ENCODE peak calls at places on chromosomes 2 and 18, in eight cellular contexts. One of them, this sample, is unnamed. For H3K36me3, the result is how much of the 10 kb centered on the place peaks cover.

GRCh38 chr2:202193881-202194353 is 44.5 kb downstream of the SUMO1 start:
- DNase-seq in heart right ventricle: no peak
- DNase-seq in prostate gland: no peak
- DNase-seq in adrenal gland: no peak
- DNase-seq in endothelial cell of umbilical vein: no peak
- DNase-seq in left lung: no peak
- DNase-seq in tibial nerve: no peak
- DNase-seq in cardiac muscle cell: peak
- DNase-seq in this sample: no peak

GRCh38 chr18:62869327-62869726 is 154.0 kb downstream of the PHLPP1 start:
- DNase-seq in heart right ventricle: no peak
- DNase-seq in prostate gland: no peak
- DNase-seq in adrenal gland: no peak
- DNase-seq in endothelial cell of umbilical vein: no peak
- DNase-seq in left lung: no peak
- DNase-seq in tibial nerve: no peak
- DNase-seq in cardiac muscle cell: no peak
- DNase-seq in this sample: no peak

GRCh38 chr2:69785358-69785757 is 43.4 kb downstream of the ANXA4 start:
- DNase-seq in heart right ventricle: no peak
- DNase-seq in prostate gland: no peak
- DNase-seq in adrenal gland: no peak
- DNase-seq in endothelial cell of umbilical vein: no peak
- DNase-seq in left lung: no peak
- DNase-seq in tibial nerve: no peak
- DNase-seq in cardiac muscle cell: no peak
- DNase-seq in this sample: no peak

GRCh38 chr18:76265375-76266225 is 229.4 kb downstream of the ZNF516 start:
- DNase-seq in heart right ventricle: no peak
- DNase-seq in prostate gland: peak
- DNase-seq in adrenal gland: peak
- DNase-seq in endothelial cell of umbilical vein: no peak
- DNase-seq in left lung: no peak
- DNase-seq in tibial nerve: no peak
- DNase-seq in cardiac muscle cell: peak
- DNase-seq in this sample: peak

GRCh38 chr2:157782057-157782845 is 93.9 kb downstream of the ACVR1 start:
- DNase-seq in heart right ventricle: peak
- DNase-seq in prostate gland: peak
- DNase-seq in adrenal gland: no peak
- DNase-seq in endothelial cell of umbilical vein: no peak
- DNase-seq in left lung: no peak
- DNase-seq in tibial nerve: no peak
- DNase-seq in cardiac muscle cell: peak
- DNase-seq in this sample: peak

GRCh38 chr2:181813963-181814565 is 77.5 kb upstream of the ITPRID2 start:
- DNase-seq in heart right ventricle: no peak
- DNase-seq in prostate gland: no peak
- DNase-seq in adrenal gland: peak
- DNase-seq in endothelial cell of umbilical vein: peak
- DNase-seq in left lung: no peak
- DNase-seq in tibial nerve: no peak
- DNase-seq in cardiac muscle cell: peak
- DNase-seq in this sample: no peak

GRCh38 chr2:197198890-197199289 is 111.7 kb downstream of the ANKRD44 start:
- DNase-seq in heart right ventricle: peak
- DNase-seq in prostate gland: peak
- DNase-seq in adrenal gland: peak
- DNase-seq in endothelial cell of umbilical vein: no peak
- DNase-seq in left lung: peak
- DNase-seq in tibial nerve: no peak
- DNase-seq in cardiac muscle cell: peak
- DNase-seq in this sample: peak

GRCh38 chr2:232309592-232309991 is 69.0 kb upstream of the ALPP start:
- DNase-seq in heart right ventricle: no peak
- DNase-seq in prostate gland: no peak
- DNase-seq in adrenal gland: no peak
- DNase-seq in endothelial cell of umbilical vein: no peak
- DNase-seq in left lung: no peak
- DNase-seq in tibial nerve: no peak
- DNase-seq in cardiac muscle cell: no peak
- DNase-seq in this sample: no peak

GRCh38 chr2:29011650-29012060 is 30.6 kb downstream of the TOGARAM2 start:
- DNase-seq in heart right ventricle: peak
- DNase-seq in prostate gland: no peak
- DNase-seq in adrenal gland: no peak
- DNase-seq in endothelial cell of umbilical vein: no peak
- DNase-seq in left lung: peak
- DNase-seq in tibial nerve: no peak
- DNase-seq in cardiac muscle cell: peak
- DNase-seq in this sample: peak

GRCh38 chr2:144323946-144324345 is 196.0 kb downstream of the ZEB2 start:
- DNase-seq in heart right ventricle: no peak
- DNase-seq in prostate gland: no peak
- DNase-seq in adrenal gland: no peak
- DNase-seq in endothelial cell of umbilical vein: no peak
- DNase-seq in left lung: no peak
- DNase-seq in tibial nerve: no peak
- DNase-seq in cardiac muscle cell: no peak
- DNase-seq in this sample: no peak

GRCh38 chr2:70509565-70509964 is 44.1 kb downstream of the TGFA start:
- DNase-seq in heart right ventricle: no peak
- DNase-seq in prostate gland: no peak
- DNase-seq in adrenal gland: no peak
- DNase-seq in endothelial cell of umbilical vein: no peak
- DNase-seq in left lung: no peak
- DNase-seq in tibial nerve: no peak
- DNase-seq in cardiac muscle cell: no peak
- DNase-seq in this sample: no peak

GRCh38 chr2:628651-629050 is 48.6 kb downstream of the TMEM18 start:
- DNase-seq in heart right ventricle: no peak
- DNase-seq in prostate gland: peak
- DNase-seq in adrenal gland: no peak
- DNase-seq in endothelial cell of umbilical vein: no peak
- DNase-seq in left lung: no peak
- DNase-seq in tibial nerve: no peak
- DNase-seq in cardiac muscle cell: no peak
- DNase-seq in this sample: no peak

GRCh38 chr2:167196461-167197252 is 308.4 kb downstream of the XIRP2 start:
- DNase-seq in heart right ventricle: peak
- DNase-seq in prostate gland: no peak
- DNase-seq in adrenal gland: peak
- DNase-seq in endothelial cell of umbilical vein: peak
- DNase-seq in left lung: no peak
- DNase-seq in tibial nerve: no peak
- DNase-seq in cardiac muscle cell: peak
- DNase-seq in this sample: peak

GRCh38 chr2:28649481-28650260 is 102.0 kb upstream of the PPP1CB start:
- DNase-seq in heart right ventricle: no peak
- DNase-seq in prostate gland: no peak
- DNase-seq in adrenal gland: no peak
- DNase-seq in endothelial cell of umbilical vein: peak
- DNase-seq in left lung: no peak
- DNase-seq in tibial nerve: no peak
- DNase-seq in cardiac muscle cell: no peak
- DNase-seq in this sample: no peak

GRCh38 chr2:79892123-79892522 is 379.3 kb downstream of the CTNNA2 start:
- DNase-seq in heart right ventricle: no peak
- DNase-seq in prostate gland: no peak
- DNase-seq in adrenal gland: no peak
- DNase-seq in endothelial cell of umbilical vein: no peak
- DNase-seq in left lung: no peak
- DNase-seq in tibial nerve: no peak
- DNase-seq in cardiac muscle cell: no peak
- DNase-seq in this sample: no peak

GRCh38 chr2:120765911-120766757 is 30.5 kb downstream of the GLI2 start:
- DNase-seq in heart right ventricle: peak
- DNase-seq in prostate gland: no peak
- DNase-seq in adrenal gland: peak
- DNase-seq in endothelial cell of umbilical vein: peak
- DNase-seq in left lung: peak
- DNase-seq in tibial nerve: peak
- DNase-seq in cardiac muscle cell: peak
- DNase-seq in this sample: peak

GRCh38 chr2:26724004-26724750 is 31.7 kb downstream of the KCNK3 start:
- DNase-seq in heart right ventricle: peak
- DNase-seq in prostate gland: no peak
- DNase-seq in adrenal gland: peak
- DNase-seq in endothelial cell of umbilical vein: peak
- DNase-seq in left lung: no peak
- DNase-seq in tibial nerve: no peak
- DNase-seq in cardiac muscle cell: peak
- DNase-seq in this sample: peak

GRCh38 chr18:1751249-1751648 is 820.1 kb downstream of the METTL4 start:
- DNase-seq in heart right ventricle: no peak
- DNase-seq in prostate gland: no peak
- DNase-seq in adrenal gland: no peak
- DNase-seq in endothelial cell of umbilical vein: no peak
- DNase-seq in left lung: no peak
- DNase-seq in tibial nerve: no peak
- DNase-seq in cardiac muscle cell: no peak
- DNase-seq in this sample: no peak

GRCh38 chr2:178008636-178009289 is 63.8 kb downstream of the PDE11A start:
- DNase-seq in heart right ventricle: peak
- DNase-seq in prostate gland: peak
- DNase-seq in adrenal gland: peak
- DNase-seq in endothelial cell of umbilical vein: no peak
- DNase-seq in left lung: no peak
- DNase-seq in tibial nerve: no peak
- DNase-seq in cardiac muscle cell: peak
- DNase-seq in this sample: no peak

GRCh38 chr2:70448041-70448440 is 105.6 kb downstream of the TGFA start:
- DNase-seq in heart right ventricle: no peak
- DNase-seq in prostate gland: no peak
- DNase-seq in adrenal gland: no peak
- DNase-seq in endothelial cell of umbilical vein: peak
- DNase-seq in left lung: no peak
- DNase-seq in tibial nerve: no peak
- DNase-seq in cardiac muscle cell: no peak
- DNase-seq in this sample: no peak

GRCh38 chr2:218400167-218400929 is 680 bp downstream of the CTDSP1 start:
- DNase-seq in heart right ventricle: peak
- DNase-seq in prostate gland: no peak
- DNase-seq in adrenal gland: peak
- DNase-seq in endothelial cell of umbilical vein: peak
- DNase-seq in left lung: peak
- DNase-seq in tibial nerve: no peak
- DNase-seq in cardiac muscle cell: peak
- DNase-seq in this sample: peak

GRCh38 chr18:50097702-50098101 is 97.2 kb downstream of the MYO5B start:
- DNase-seq in heart right ventricle: no peak
- DNase-seq in prostate gland: peak
- DNase-seq in adrenal gland: no peak
- DNase-seq in endothelial cell of umbilical vein: no peak
- DNase-seq in left lung: no peak
- DNase-seq in tibial nerve: no peak
- DNase-seq in cardiac muscle cell: no peak
- DNase-seq in this sample: peak

GRCh38 chr18:54224379-54225014 is at the start of gene MBD2:
- DNase-seq in heart right ventricle: peak
- DNase-seq in prostate gland: peak
- DNase-seq in adrenal gland: peak
- DNase-seq in endothelial cell of umbilical vein: peak
- DNase-seq in left lung: peak
- DNase-seq in tibial nerve: peak
- DNase-seq in cardiac muscle cell: peak
- DNase-seq in this sample: peak
- TF ChIP-seq CTCF in heart right ventricle: peak
- TF ChIP-seq CTCF in prostate gland: no peak
- TF ChIP-seq CTCF in adrenal gland: peak
- TF ChIP-seq CTCF in endothelial cell of umbilical vein: no peak
- TF ChIP-seq CTCF in left lung: no peak
- TF ChIP-seq CTCF in tibial nerve: peak
- TF ChIP-seq CTCF in cardiac muscle cell: peak
- TF ChIP-seq CTCF in this sample: peak

GRCh38 chr18:12010187-12010802 is 29.0 kb downstream of the IMPA2 start:
- DNase-seq in heart right ventricle: no peak
- DNase-seq in prostate gland: no peak
- DNase-seq in adrenal gland: no peak
- DNase-seq in endothelial cell of umbilical vein: no peak
- DNase-seq in left lung: no peak
- DNase-seq in tibial nerve: no peak
- DNase-seq in cardiac muscle cell: no peak
- DNase-seq in this sample: no peak
- H3K36me3 ChIP-seq in heart right ventricle: half or more
- H3K36me3 ChIP-seq in prostate gland: under half
- H3K36me3 ChIP-seq in adrenal gland: under half
- H3K36me3 ChIP-seq in endothelial cell of umbilical vein: under half
- H3K36me3 ChIP-seq in left lung: under half
- H3K36me3 ChIP-seq in tibial nerve: under half
- H3K36me3 ChIP-seq in cardiac muscle cell: under half
- H3K36me3 ChIP-seq in this sample: under half

GRCh38 chr18:69701305-69701704 is 246.4 kb downstream of the CD226 start:
- DNase-seq in heart right ventricle: no peak
- DNase-seq in prostate gland: no peak
- DNase-seq in adrenal gland: no peak
- DNase-seq in endothelial cell of umbilical vein: no peak
- DNase-seq in left lung: no peak
- DNase-seq in tibial nerve: no peak
- DNase-seq in cardiac muscle cell: no peak
- DNase-seq in this sample: no peak

GRCh38 chr18:69703461-69703860 is 244.2 kb downstream of the CD226 start:
- DNase-seq in heart right ventricle: no peak
- DNase-seq in prostate gland: no peak
- DNase-seq in adrenal gland: no peak
- DNase-seq in endothelial cell of umbilical vein: no peak
- DNase-seq in left lung: no peak
- DNase-seq in tibial nerve: no peak
- DNase-seq in cardiac muscle cell: no peak
- DNase-seq in this sample: no peak

GRCh38 chr18:69708844-69709243 is 238.8 kb downstream of the CD226 start:
- DNase-seq in heart right ventricle: no peak
- DNase-seq in prostate gland: no peak
- DNase-seq in adrenal gland: no peak
- DNase-seq in endothelial cell of umbilical vein: no peak
- DNase-seq in left lung: no peak
- DNase-seq in tibial nerve: no peak
- DNase-seq in cardiac muscle cell: no peak
- DNase-seq in this sample: no peak

DNA sequence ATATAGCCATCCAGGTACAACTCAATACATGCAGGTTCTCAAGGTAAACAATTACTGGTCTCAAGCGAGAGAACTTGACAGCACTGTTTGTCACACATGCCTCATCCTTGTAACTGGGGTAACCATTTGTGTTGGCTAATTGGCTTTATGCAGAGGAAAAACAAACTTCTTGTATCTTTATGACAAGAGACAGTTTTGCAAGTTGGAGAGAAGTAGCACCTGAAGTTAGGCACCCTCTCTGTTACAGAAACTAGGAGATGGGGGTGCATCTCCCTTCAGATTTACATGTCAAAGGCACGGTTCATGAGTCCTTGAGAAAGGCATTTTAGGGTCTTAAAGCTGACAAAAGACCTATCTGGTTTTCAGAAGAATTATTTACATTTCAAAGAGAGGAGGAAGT is 241.7 kb downstream of the CD226 start:
- DNase-seq in heart right ventricle: no peak
- DNase-seq in prostate gland: no peak
- DNase-seq in adrenal gland: no peak
- DNase-seq in endothelial cell of umbilical vein: no peak
- DNase-seq in left lung: no peak
- DNase-seq in tibial nerve: no peak
- DNase-seq in cardiac muscle cell: no peak
- DNase-seq in this sample: no peak
- H3K27ac ChIP-seq in heart right ventricle: no peak
- H3K27ac ChIP-seq in prostate gland: no peak
- H3K27ac ChIP-seq in adrenal gland: no peak
- H3K27ac ChIP-seq in endothelial cell of umbilical vein: no peak
- H3K27ac ChIP-seq in left lung: no peak
- H3K27ac ChIP-seq in tibial nerve: no peak
- H3K27ac ChIP-seq in cardiac muscle cell: no peak
- H3K27ac ChIP-seq in this sample: no peak

GRCh38 chr18:77395941-77396340 is 146.3 kb downstream of the GALR1 start:
- DNase-seq in heart right ventricle: no peak
- DNase-seq in prostate gland: no peak
- DNase-seq in adrenal gland: no peak
- DNase-seq in endothelial cell of umbilical vein: no peak
- DNase-seq in left lung: no peak
- DNase-seq in tibial nerve: no peak
- DNase-seq in cardiac muscle cell: no peak
- DNase-seq in this sample: no peak
- TF ChIP-seq CTCF in heart right ventricle: no peak
- TF ChIP-seq CTCF in prostate gland: no peak
- TF ChIP-seq CTCF in adrenal gland: no peak
- TF ChIP-seq CTCF in endothelial cell of umbilical vein: no peak
- TF ChIP-seq CTCF in left lung: no peak
- TF ChIP-seq CTCF in tibial nerve: no peak
- TF ChIP-seq CTCF in cardiac muscle cell: no peak
- TF ChIP-seq CTCF in this sample: no peak

This sample was measured in psoas muscle.